ENCODE peak calls at places on chromosomes 3 and 15, in ten cellular contexts. F is adrenal gland, G is transverse colon, I is cardiac muscle cell, B is pancreas, R is Peyer's patch, U is heart left ventricle, J is tibial artery, C is uterus, Y is body of pancreas. W is an unnamed sample. For H3K36me3, the result is how much of the 10 kb centered on the place peaks cover.

GRCh38 chr15:29678504-29679034 is 143.7 kb downstream of the TJP1 start:
- DNase-seq in J (no peak), C (no peak), U (no peak), G (no peak), R (no peak), F (no peak), Y (no peak), B (no peak), I (no peak), W (no peak)

GRCh38 chr3:127951276-127951675 is 36.2 kb downstream of the KBTBD12 start:
- DNase-seq in I (peak), G (no peak), U (peak), C (no peak), F (peak), Y (no peak), J (no peak), R (no peak), B (no peak), W (no peak)

GRCh38 chr3:16513141-16514020 is at the start of gene RFTN1:
- DNase-seq in U (peak), R (peak), I (peak), C (peak), Y (peak), B (peak), G (peak), J (peak), F (peak), W (peak)

GRCh38 chr15:39666671-39667070 is 85.8 kb downstream of the THBS1 start:
- DNase-seq in C (no peak), Y (no peak), U (no peak), J (no peak), F (no peak), R (no peak), B (no peak), I (peak), G (no peak), W (no peak)

GRCh38 chr3:112539825-112540517 is 21.8 kb downstream of the ATG3 start:
- DNase-seq in B (no peak), U (no peak), J (no peak), C (no peak), Y (no peak), R (no peak), F (no peak), G (no peak), I (no peak), W (no peak)

GRCh38 chr3:189398656-189399055 is 226.9 kb downstream of the TPRG1 start:
- DNase-seq in U (no peak), F (no peak), J (no peak), R (no peak), C (no peak), G (no peak), I (no peak), Y (no peak), B (no peak), W (no peak)

GRCh38 chr3:93910085-93910484 is 63.6 kb downstream of the PROS1 start:
- DNase-seq in I (peak), B (no peak), R (no peak), Y (no peak), C (no peak), F (no peak), J (no peak), U (no peak), G (no peak), W (no peak)

GRCh38 chr3:138578961-138579574 is 15.0 kb downstream of the CEP70 start:
- DNase-seq in R (no peak), J (no peak), I (no peak), U (no peak), C (no peak), Y (no peak), G (no peak), F (no peak), B (no peak), W (no peak)

GRCh38 chr3:17740703-17741102 is 1.7 kb downstream of the TBC1D5 start:
- DNase-seq in Y (no peak), B (no peak), F (no peak), R (no peak), C (no peak), G (no peak), J (no peak), U (no peak), I (peak), W (no peak)

DNA sequence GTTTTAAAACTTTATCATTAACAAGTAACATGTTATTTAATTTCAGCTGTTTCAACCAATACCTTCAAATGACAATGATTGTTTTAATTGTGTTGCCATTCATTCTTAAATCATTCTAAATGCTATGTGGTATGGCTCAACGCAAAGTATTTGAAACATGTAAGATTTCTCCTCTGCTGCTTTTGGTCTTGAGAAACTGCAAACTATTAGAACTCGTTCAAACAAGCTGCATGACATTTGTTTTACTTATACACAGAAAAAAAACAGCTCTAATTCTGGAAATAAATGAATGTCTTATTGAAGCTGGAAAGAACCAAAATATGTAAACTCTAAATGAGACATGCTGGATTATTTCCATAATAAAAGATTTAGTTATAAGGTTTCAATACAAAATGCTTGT is 29.3 kb downstream of the FBN1 start:
- DNase-seq in B (no peak), C (no peak), U (no peak), J (no peak), Y (no peak), I (peak), F (no peak), R (no peak), G (no peak), W (no peak)
- H3K36me3 ChIP-seq in B (under half), C (under half), U (under half), J (under half), Y (under half), I (under half), F (under half), R (under half), G (under half), W (under half)

DNA sequence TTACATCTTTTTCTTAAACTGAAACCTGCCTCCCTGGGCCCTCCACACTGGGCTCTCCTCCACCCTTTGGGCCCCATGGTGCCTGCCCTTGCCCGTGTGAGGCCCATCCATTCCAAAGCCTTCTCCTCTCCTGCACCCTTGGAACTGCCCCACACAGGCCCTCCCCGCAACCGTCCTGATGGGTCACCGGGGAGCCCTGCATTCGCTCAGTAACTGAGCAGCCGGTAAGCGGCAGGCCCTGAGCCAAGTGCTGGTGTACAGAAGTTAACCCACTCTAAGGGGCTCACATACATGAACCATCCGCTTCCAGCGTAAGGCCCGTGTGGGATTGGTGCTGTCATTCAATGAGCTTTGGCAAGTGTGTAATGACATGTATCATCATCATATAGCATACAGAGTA is 5.4 kb upstream of the LRRC15 start:
- DNase-seq in U (no peak), Y (no peak), I (no peak), C (no peak), B (no peak), R (no peak), J (no peak), G (no peak), F (no peak), W (no peak)
- TF ChIP-seq CTCF in U (no peak), Y (no peak), I (no peak), C (no peak), B (no peak), R (no peak), J (no peak), G (no peak), F (no peak), W (no peak)

GRCh38 chr15:59189224-59189623 is 17.4 kb upstream of the LDHAL6B start:
- DNase-seq in Y (no peak), I (no peak), J (no peak), U (no peak), G (no peak), C (no peak), F (no peak), B (no peak), R (no peak), W (no peak)
- H3K36me3 ChIP-seq in Y (under half), I (under half), J (half or more), U (half or more), G (under half), C (under half), F (under half), B (under half), R (under half), W (under half)

GRCh38 chr15:49624046-49624445 is 3.2 kb downstream of the DTWD1 start:
- DNase-seq in R (no peak), G (no peak), C (no peak), U (no peak), J (no peak), I (peak), F (no peak), Y (no peak), B (no peak), W (no peak)
- TF ChIP-seq CTCF in R (no peak), G (no peak), C (no peak), U (no peak), J (no peak), I (no peak), F (no peak), Y (no peak), B (no peak), W (no peak)

W was measured in ascending aorta.